ENCODE peak calls at places on chromosomes 3 and 15, in nine cellular contexts. Q, I, Z, N, D, G, Y, S and C are unnamed samples.

GRCh38 chr15:34682673-34683072 is 72.1 kb downstream of the GJD2 start:
- DNase-seq in G (no peak), Z (no peak), Y (no peak), D (peak; percentile 69), I (no peak), S (peak; percentile 12), N (no peak), Q (no peak), C (no peak)

GRCh38 chr3:29721789-29722188 is 440.9 kb downstream of the RBMS3 start:
- DNase-seq in G (no peak), N (no peak), Z (peak; percentile 25), Q (no peak), Y (no peak), S (no peak), I (no peak), D (no peak), C (no peak)

GRCh38 chr3:8741581-8742355 is 8.2 kb downstream of the CAV3 start:
- DNase-seq in Q (no peak), N (no peak), D (peak; percentile 74), Z (peak; percentile 80), Y (peak; percentile 76), I (no peak), S (peak; percentile 92), G (no peak), C (no peak)

GRCh38 chr15:83092309-83092976 is 15.0 kb upstream of the TM6SF1 start:
- DNase-seq in Q (no peak), N (peak; percentile 72), Y (no peak), I (peak; percentile 62), Z (no peak), D (peak; percentile 77), G (no peak), S (no peak), C (no peak)

GRCh38 chr3:129182390-129183180 is 1.1 kb downstream of the CNBP start:
- DNase-seq in D (no peak), Y (no peak), I (no peak), S (no peak), Q (no peak), G (no peak), N (no peak), Z (peak; percentile 47), C (peak; percentile 77)

GRCh38 chr3:65925254-65925954 is 113.3 kb downstream of the MAGI1 start:
- DNase-seq in Y (no peak), Q (no peak), Z (no peak), S (no peak), G (no peak), N (no peak), I (no peak), D (no peak), C (no peak)

GRCh38 chr15:39896837-39897236 is 23.2 kb downstream of the GPR176 start:
- DNase-seq in N (no peak), D (peak; percentile 53), G (no peak), Q (no peak), S (no peak), Y (no peak), Z (peak; percentile 19), I (no peak), C (no peak)

GRCh38 chr3:16961621-16962205 is 77.0 kb downstream of the PLCL2 start:
- DNase-seq in I (no peak), D (no peak), N (no peak), S (no peak), Q (no peak), Z (no peak), Y (no peak), G (no peak), C (no peak)

GRCh38 chr15:84685304-84685703 is 27.3 kb upstream of the NMB start:
- DNase-seq in Z (peak; percentile 65), Y (no peak), Q (no peak), N (peak; percentile 50), I (no peak), S (peak; percentile 23), G (no peak), D (peak; percentile 91), C (no peak)

GRCh38 chr3:113736548-113737089 is 9.4 kb downstream of the NAA50 start:
- DNase-seq in Y (peak; percentile 55), N (no peak), Z (peak; percentile 51), G (no peak), I (peak; percentile 42), Q (no peak), D (peak; percentile 28), S (peak; percentile 33), C (no peak)

GRCh38 chr15:101490408-101490891 is 943 bp upstream of the PCSK6 start:
- DNase-seq in G (no peak), D (no peak), Y (no peak), S (no peak), I (no peak), Z (no peak), N (no peak), Q (no peak), C (no peak)

GRCh38 chr3:195815169-195815771 is 3.5 kb upstream of the MUC4 start:
- DNase-seq in N (no peak), Z (no peak), Q (no peak), Y (no peak), S (peak; percentile 48), D (no peak), I (no peak), G (no peak), C (peak; percentile 52)

GRCh38 chr3:43346990-43347749 is 60.8 kb downstream of the SNRK start:
- DNase-seq in I (no peak), Z (no peak), Q (peak; percentile 31), D (no peak), N (no peak), Y (no peak), G (no peak), S (no peak), C (no peak)

GRCh38 chr3:117409701-117410459 is 700.3 kb downstream of the TUSC7 start:
- DNase-seq in N (no peak), G (no peak), S (no peak), I (no peak), Q (no peak), D (peak; percentile 3), Z (no peak), Y (peak; percentile 74), C (no peak)

GRCh38 chr3:158737987-158738615 is 5.8 kb upstream of the RARRES1 start:
- DNase-seq in D (no peak), Q (no peak), S (no peak), Z (no peak), G (no peak), I (no peak), N (no peak), Y (no peak), C (no peak)

GRCh38 chr3:149424921-149425320 is 47.5 kb upstream of the TM4SF1 start:
- DNase-seq in I (no peak), G (no peak), N (no peak), S (no peak), Q (no peak), Z (no peak), Y (no peak), D (no peak), C (no peak)

GRCh38 chr3:19399356-19399755 is 251.0 kb downstream of the KCNH8 start:
- DNase-seq in D (no peak), N (no peak), Q (no peak), I (no peak), G (no peak), S (no peak), Y (no peak), Z (no peak), C (no peak)

GRCh38 chr15:96294766-96295165 is 35.7 kb upstream of the NR2F2 start:
- DNase-seq in Y (no peak), G (no peak), I (no peak), D (no peak), N (no peak), Z (no peak), Q (no peak), S (no peak), C (no peak)

GRCh38 chr3:155230382-155230781 is 63.1 kb downstream of the STRIT1 start:
- DNase-seq in N (no peak), S (no peak), G (no peak), Y (no peak), Z (peak; percentile 66), D (no peak), Q (no peak), I (no peak), C (no peak)

GRCh38 chr3:13144163-13145023 is 71.2 kb upstream of the IQSEC1 start:
- DNase-seq in Q (no peak), I (no peak), S (no peak), Y (no peak), D (no peak), Z (no peak), N (no peak), G (no peak), C (peak; percentile 52)

GRCh38 chr15:89187911-89188514 is 33.4 kb downstream of the RLBP1 start:
- DNase-seq in Z (no peak), G (no peak), S (no peak), Q (no peak), I (no peak), D (no peak), Y (no peak), N (peak; percentile 72), C (no peak)

GRCh38 chr3:142852009-142852408 is 36.9 kb downstream of the PCOLCE2 start:
- DNase-seq in N (no peak), G (no peak), Q (no peak), S (no peak), D (no peak), I (no peak), Z (no peak), Y (no peak), C (no peak)